ENCODE peak calls at places on chromosomes 6 and 20, in six cellular contexts. D is mucosa of descending colon, Y is fibroblast of mammary gland, Q is EL, U is osteocyte, W is cardiac fibroblast. H is an unnamed sample.

GRCh38 chr6:46893648-46894047 is 28.1 kb downstream of the ADGRF5 start:
- DNase-seq in D (no peak), Y (no peak), Q (no peak), U (no peak), W (no peak), H (no peak)

GRCh38 chr20:62412194-62413024 is 5.3 kb upstream of the CABLES2 start:
- DNase-seq in D (peak), Y (no peak), Q (no peak), U (no peak), W (no peak), H (no peak)

GRCh38 chr20:12927489-12927888 is 81.3 kb upstream of the SPTLC3 start:
- DNase-seq in D (no peak), Y (peak), Q (peak), U (no peak), W (peak), H (peak)

GRCh38 chr20:45735988-45736387 is 13.8 kb downstream of the SPINT4 start:
- DNase-seq in D (no peak), Y (no peak), Q (no peak), U (no peak), W (no peak), H (no peak)

GRCh38 chr6:41443616-41444525 is 102.3 kb upstream of the FOXP4 start:
- DNase-seq in D (no peak), Y (peak), Q (no peak), U (no peak), W (no peak), H (peak)

GRCh38 chr6:77368660-77369313 is 94.5 kb downstream of the HTR1B start:
- DNase-seq in D (peak), Y (peak), Q (peak), U (no peak), W (peak), H (peak)

GRCh38 chr6:18207949-18208348 is 52.7 kb downstream of the KDM1B start:
- DNase-seq in D (no peak), Y (no peak), Q (no peak), U (no peak), W (no peak), H (no peak)

GRCh38 chr6:80338201-80338836 is 231.8 kb downstream of the BCKDHB start:
- DNase-seq in D (peak), Y (peak), Q (peak), U (no peak), W (peak), H (no peak)

GRCh38 chr6:75117701-75118100 is 88.2 kb downstream of the COL12A1 start:
- DNase-seq in D (no peak), Y (no peak), Q (peak), U (no peak), W (peak), H (peak)

GRCh38 chr6:87281426-87281825 is 41.0 kb upstream of the SMIM8 start:
- DNase-seq in D (no peak), Y (no peak), Q (no peak), U (no peak), W (no peak), H (no peak)

GRCh38 chr20:61457725-61458124 is 205.7 kb downstream of the CDH4 start:
- DNase-seq in D (no peak), Y (no peak), Q (no peak), U (peak), W (no peak), H (no peak)

GRCh38 chr6:150666071-150666470 is 66.4 kb downstream of the PLEKHG1 start:
- DNase-seq in D (no peak), Y (no peak), Q (no peak), U (no peak), W (peak), H (no peak)

GRCh38 chr20:56249244-56249955 is 868 bp downstream of the MC3R start:
- DNase-seq in D (no peak), Y (peak), Q (peak), U (no peak), W (peak), H (peak)

GRCh38 chr6:159059099-159059498 is 14.3 kb upstream of the TAGAP start:
- DNase-seq in D (no peak), Y (no peak), Q (no peak), U (no peak), W (no peak), H (no peak)

GRCh38 chr6:157570104-157570503 is 189.1 kb downstream of the ZDHHC14 start:
- DNase-seq in D (no peak), Y (no peak), Q (no peak), U (no peak), W (no peak), H (no peak)

GRCh38 chr6:129507059-129507807 is 202.7 kb downstream of the ARHGAP18 start:
- DNase-seq in D (no peak), Y (no peak), Q (no peak), U (no peak), W (no peak), H (no peak)

GRCh38 chr6:166760288-166760687 is 133.2 kb upstream of the RPS6KA2 start:
- DNase-seq in D (peak), Y (no peak), Q (no peak), U (no peak), W (no peak), H (no peak)

GRCh38 chr6:31308050-31308844 is 36.4 kb upstream of the HLA-C start:
- DNase-seq in D (peak), Y (no peak), Q (no peak), U (no peak), W (peak), H (peak)

GRCh38 chr6:19231878-19232519 is 605.2 kb upstream of the ID4 start:
- DNase-seq in D (no peak), Y (no peak), Q (no peak), U (no peak), W (no peak), H (no peak)

GRCh38 chr6:45921703-45922270 is 93.9 kb downstream of the CLIC5 start:
- DNase-seq in D (no peak), Y (peak), Q (no peak), U (peak), W (peak), H (no peak)

GRCh38 chr20:40452758-40453157 is 236.3 kb downstream of the MAFB start:
- DNase-seq in D (no peak), Y (no peak), Q (no peak), U (peak), W (no peak), H (no peak)

GRCh38 chr6:118761643-118762042 is 110.3 kb upstream of the CEP85L start:
- DNase-seq in D (no peak), Y (no peak), Q (no peak), U (no peak), W (no peak), H (no peak)

GRCh38 chr6:86949776-86950175 is 12.4 kb downstream of the HTR1E start:
- DNase-seq in D (no peak), Y (no peak), Q (no peak), U (no peak), W (no peak), H (no peak)

GRCh38 chr6:149252626-149253025 is 64.9 kb upstream of the TAB2 start:
- DNase-seq in D (no peak), Y (no peak), Q (no peak), U (no peak), W (no peak), H (no peak)

GRCh38 chr6:15479761-15480160 is 183.1 kb downstream of the DTNBP1 start:
- DNase-seq in D (no peak), Y (no peak), Q (no peak), U (no peak), W (no peak), H (peak)

H was measured in GM23248.